ENCODE peak calls at places on chromosomes 13 and 19, in four cellular contexts. One of them, this sample, is unnamed.
A peak's percentile ranks its signal among the peaks of the same experiment; 100 is the strongest.

GRCh38 chr19:1470864-1471513 is 8.0 kb downstream of the C19orf25 start:
- DNase-seq in activated CD8-positive, alpha-beta memory T cell treated with anti-CD3 and anti-CD28 coated beads for 24 hours: no peak
- DNase-seq in erythroblast: no peak
- DNase-seq in stimulated activated CD4-positive, alpha-beta T cell treated with anti-CD3 and anti-CD28 coated beads, Interleukin-1b, Interleukin-23, amount 100 ng/mL, for 24 hours: no peak
- DNase-seq in this sample: no peak

GRCh38 chr19:48391100-48392005 is at the start of gene KDELR1:
- DNase-seq in erythroblast: peak; percentile 76
- DNase-seq in stimulated activated CD4-positive, alpha-beta T cell treated with anti-CD3 and anti-CD28 coated beads, Interleukin-1b, Interleukin-23, amount 100 ng/mL, for 24 hours: peak; percentile 47
- DNase-seq in activated CD8-positive, alpha-beta memory T cell treated with anti-CD3 and anti-CD28 coated beads for 24 hours: peak; percentile 93
- DNase-seq in this sample: peak; percentile 85

GRCh38 chr19:47446534-47447469 is 24.9 kb downstream of the SLC8A2 start:
- DNase-seq in activated CD8-positive, alpha-beta memory T cell treated with anti-CD3 and anti-CD28 coated beads for 24 hours: no peak
- DNase-seq in erythroblast: peak; percentile 65
- DNase-seq in stimulated activated CD4-positive, alpha-beta T cell treated with anti-CD3 and anti-CD28 coated beads, Interleukin-1b, Interleukin-23, amount 100 ng/mL, for 24 hours: no peak
- DNase-seq in this sample: peak; percentile 36

GRCh38 chr13:35514166-35514565 is 37.7 kb upstream of the MAB21L1 start:
- DNase-seq in activated CD8-positive, alpha-beta memory T cell treated with anti-CD3 and anti-CD28 coated beads for 24 hours: no peak
- DNase-seq in erythroblast: no peak
- DNase-seq in stimulated activated CD4-positive, alpha-beta T cell treated with anti-CD3 and anti-CD28 coated beads, Interleukin-1b, Interleukin-23, amount 100 ng/mL, for 24 hours: no peak
- DNase-seq in this sample: no peak

GRCh38 chr19:1514295-1514661 is 1.5 kb upstream of the ADAMTSL5 start:
- DNase-seq in erythroblast: no peak
- DNase-seq in stimulated activated CD4-positive, alpha-beta T cell treated with anti-CD3 and anti-CD28 coated beads, Interleukin-1b, Interleukin-23, amount 100 ng/mL, for 24 hours: no peak
- DNase-seq in activated CD8-positive, alpha-beta memory T cell treated with anti-CD3 and anti-CD28 coated beads for 24 hours: no peak
- DNase-seq in this sample: no peak

GRCh38 chr19:12834976-12835757 is 788 bp upstream of the RTBDN start:
- DNase-seq in erythroblast: peak; percentile 74
- DNase-seq in activated CD8-positive, alpha-beta memory T cell treated with anti-CD3 and anti-CD28 coated beads for 24 hours: peak; percentile 60
- DNase-seq in stimulated activated CD4-positive, alpha-beta T cell treated with anti-CD3 and anti-CD28 coated beads, Interleukin-1b, Interleukin-23, amount 100 ng/mL, for 24 hours: no peak
- DNase-seq in this sample: no peak

GRCh38 chr19:32798201-32798600 is 71.4 kb downstream of the SLC7A9 start:
- DNase-seq in activated CD8-positive, alpha-beta memory T cell treated with anti-CD3 and anti-CD28 coated beads for 24 hours: no peak
- DNase-seq in erythroblast: no peak
- DNase-seq in stimulated activated CD4-positive, alpha-beta T cell treated with anti-CD3 and anti-CD28 coated beads, Interleukin-1b, Interleukin-23, amount 100 ng/mL, for 24 hours: no peak
- DNase-seq in this sample: no peak

GRCh38 chr13:36870050-36870692 is 49.9 kb downstream of the SMAD9 start:
- DNase-seq in activated CD8-positive, alpha-beta memory T cell treated with anti-CD3 and anti-CD28 coated beads for 24 hours: no peak
- DNase-seq in stimulated activated CD4-positive, alpha-beta T cell treated with anti-CD3 and anti-CD28 coated beads, Interleukin-1b, Interleukin-23, amount 100 ng/mL, for 24 hours: no peak
- DNase-seq in erythroblast: no peak
- DNase-seq in this sample: no peak

GRCh38 chr19:5292843-5293606 is 47.6 kb downstream of the PTPRS start:
- DNase-seq in activated CD8-positive, alpha-beta memory T cell treated with anti-CD3 and anti-CD28 coated beads for 24 hours: peak; percentile 82
- DNase-seq in erythroblast: no peak
- DNase-seq in stimulated activated CD4-positive, alpha-beta T cell treated with anti-CD3 and anti-CD28 coated beads, Interleukin-1b, Interleukin-23, amount 100 ng/mL, for 24 hours: peak; percentile 34
- DNase-seq in this sample: peak; percentile 90

GRCh38 chr13:111282425-111282824 is 38.0 kb upstream of the TEX29 start:
- DNase-seq in stimulated activated CD4-positive, alpha-beta T cell treated with anti-CD3 and anti-CD28 coated beads, Interleukin-1b, Interleukin-23, amount 100 ng/mL, for 24 hours: no peak
- DNase-seq in activated CD8-positive, alpha-beta memory T cell treated with anti-CD3 and anti-CD28 coated beads for 24 hours: no peak
- DNase-seq in erythroblast: no peak
- DNase-seq in this sample: no peak

GRCh38 chr13:39586956-39587605 is 15.9 kb downstream of the LHFPL6 start:
- DNase-seq in activated CD8-positive, alpha-beta memory T cell treated with anti-CD3 and anti-CD28 coated beads for 24 hours: no peak
- DNase-seq in stimulated activated CD4-positive, alpha-beta T cell treated with anti-CD3 and anti-CD28 coated beads, Interleukin-1b, Interleukin-23, amount 100 ng/mL, for 24 hours: no peak
- DNase-seq in erythroblast: no peak
- DNase-seq in this sample: no peak

GRCh38 chr19:10965398-10965797 is 4.6 kb downstream of the SMARCA4 start:
- DNase-seq in stimulated activated CD4-positive, alpha-beta T cell treated with anti-CD3 and anti-CD28 coated beads, Interleukin-1b, Interleukin-23, amount 100 ng/mL, for 24 hours: no peak
- DNase-seq in activated CD8-positive, alpha-beta memory T cell treated with anti-CD3 and anti-CD28 coated beads for 24 hours: no peak
- DNase-seq in erythroblast: no peak
- DNase-seq in this sample: no peak

GRCh38 chr13:110799246-110800236 is 86.0 kb downstream of the ING1 start:
- DNase-seq in activated CD8-positive, alpha-beta memory T cell treated with anti-CD3 and anti-CD28 coated beads for 24 hours: no peak
- DNase-seq in stimulated activated CD4-positive, alpha-beta T cell treated with anti-CD3 and anti-CD28 coated beads, Interleukin-1b, Interleukin-23, amount 100 ng/mL, for 24 hours: no peak
- DNase-seq in erythroblast: no peak
- DNase-seq in this sample: no peak

GRCh38 chr13:34748078-34748477 is 194.0 kb upstream of the NBEA start:
- DNase-seq in activated CD8-positive, alpha-beta memory T cell treated with anti-CD3 and anti-CD28 coated beads for 24 hours: no peak
- DNase-seq in erythroblast: no peak
- DNase-seq in stimulated activated CD4-positive, alpha-beta T cell treated with anti-CD3 and anti-CD28 coated beads, Interleukin-1b, Interleukin-23, amount 100 ng/mL, for 24 hours: no peak
- DNase-seq in this sample: peak; percentile 14

GRCh38 chr19:6767081-6767356 is 216 bp downstream of the SH2D3A start:
- DNase-seq in erythroblast: no peak
- DNase-seq in activated CD8-positive, alpha-beta memory T cell treated with anti-CD3 and anti-CD28 coated beads for 24 hours: no peak
- DNase-seq in stimulated activated CD4-positive, alpha-beta T cell treated with anti-CD3 and anti-CD28 coated beads, Interleukin-1b, Interleukin-23, amount 100 ng/mL, for 24 hours: no peak
- DNase-seq in this sample: no peak

GRCh38 chr19:58409010-58409790 is 751 bp downstream of the ZNF584 start:
- DNase-seq in stimulated activated CD4-positive, alpha-beta T cell treated with anti-CD3 and anti-CD28 coated beads, Interleukin-1b, Interleukin-23, amount 100 ng/mL, for 24 hours: no peak
- DNase-seq in activated CD8-positive, alpha-beta memory T cell treated with anti-CD3 and anti-CD28 coated beads for 24 hours: peak; percentile 69
- DNase-seq in erythroblast: peak; percentile 53
- DNase-seq in this sample: peak; percentile 41

GRCh38 chr19:8595651-8596050 is 14.9 kb downstream of the ADAMTS10 start:
- DNase-seq in erythroblast: no peak
- DNase-seq in stimulated activated CD4-positive, alpha-beta T cell treated with anti-CD3 and anti-CD28 coated beads, Interleukin-1b, Interleukin-23, amount 100 ng/mL, for 24 hours: no peak
- DNase-seq in activated CD8-positive, alpha-beta memory T cell treated with anti-CD3 and anti-CD28 coated beads for 24 hours: no peak
- DNase-seq in this sample: no peak

GRCh38 chr13:110407531-110407930 is 100.4 kb downstream of the COL4A2 start:
- DNase-seq in stimulated activated CD4-positive, alpha-beta T cell treated with anti-CD3 and anti-CD28 coated beads, Interleukin-1b, Interleukin-23, amount 100 ng/mL, for 24 hours: no peak
- DNase-seq in erythroblast: no peak
- DNase-seq in activated CD8-positive, alpha-beta memory T cell treated with anti-CD3 and anti-CD28 coated beads for 24 hours: no peak
- DNase-seq in this sample: no peak

GRCh38 chr13:109243311-109243951 is 543.0 kb downstream of the IRS2 start:
- DNase-seq in activated CD8-positive, alpha-beta memory T cell treated with anti-CD3 and anti-CD28 coated beads for 24 hours: no peak
- DNase-seq in erythroblast: no peak
- DNase-seq in stimulated activated CD4-positive, alpha-beta T cell treated with anti-CD3 and anti-CD28 coated beads, Interleukin-1b, Interleukin-23, amount 100 ng/mL, for 24 hours: no peak
- DNase-seq in this sample: peak; percentile 66

GRCh38 chr13:42804244-42804868 is 23.0 kb downstream of the FAM216B start:
- DNase-seq in erythroblast: no peak
- DNase-seq in activated CD8-positive, alpha-beta memory T cell treated with anti-CD3 and anti-CD28 coated beads for 24 hours: no peak
- DNase-seq in stimulated activated CD4-positive, alpha-beta T cell treated with anti-CD3 and anti-CD28 coated beads, Interleukin-1b, Interleukin-23, amount 100 ng/mL, for 24 hours: no peak
- DNase-seq in this sample: peak; percentile 73

GRCh38 chr13:21733475-21734311 is 62.8 kb downstream of the FGF9 start:
- DNase-seq in erythroblast: no peak
- DNase-seq in stimulated activated CD4-positive, alpha-beta T cell treated with anti-CD3 and anti-CD28 coated beads, Interleukin-1b, Interleukin-23, amount 100 ng/mL, for 24 hours: no peak
- DNase-seq in activated CD8-positive, alpha-beta memory T cell treated with anti-CD3 and anti-CD28 coated beads for 24 hours: no peak
- DNase-seq in this sample: no peak

GRCh38 chr13:101397742-101398141 is 18.6 kb downstream of the NALCN start:
- DNase-seq in erythroblast: no peak
- DNase-seq in stimulated activated CD4-positive, alpha-beta T cell treated with anti-CD3 and anti-CD28 coated beads, Interleukin-1b, Interleukin-23, amount 100 ng/mL, for 24 hours: no peak
- DNase-seq in activated CD8-positive, alpha-beta memory T cell treated with anti-CD3 and anti-CD28 coated beads for 24 hours: no peak
- DNase-seq in this sample: no peak

GRCh38 chr13:95420501-95420900 is 119.2 kb upstream of the ABCC4 start:
- DNase-seq in stimulated activated CD4-positive, alpha-beta T cell treated with anti-CD3 and anti-CD28 coated beads, Interleukin-1b, Interleukin-23, amount 100 ng/mL, for 24 hours: no peak
- DNase-seq in activated CD8-positive, alpha-beta memory T cell treated with anti-CD3 and anti-CD28 coated beads for 24 hours: no peak
- DNase-seq in erythroblast: no peak
- DNase-seq in this sample: peak; percentile 38

GRCh38 chr13:81577601-81578000 is 1236.7 kb upstream of the SPRY2 start:
- DNase-seq in activated CD8-positive, alpha-beta memory T cell treated with anti-CD3 and anti-CD28 coated beads for 24 hours: no peak
- DNase-seq in stimulated activated CD4-positive, alpha-beta T cell treated with anti-CD3 and anti-CD28 coated beads, Interleukin-1b, Interleukin-23, amount 100 ng/mL, for 24 hours: no peak
- DNase-seq in erythroblast: no peak
- DNase-seq in this sample: peak; percentile 78

GRCh38 chr13:51862965-51863364 is 1.2 kb downstream of the CCDC70 start:
- DNase-seq in stimulated activated CD4-positive, alpha-beta T cell treated with anti-CD3 and anti-CD28 coated beads, Interleukin-1b, Interleukin-23, amount 100 ng/mL, for 24 hours: no peak
- DNase-seq in activated CD8-positive, alpha-beta memory T cell treated with anti-CD3 and anti-CD28 coated beads for 24 hours: no peak
- DNase-seq in erythroblast: no peak
- DNase-seq in this sample: no peak

GRCh38 chr13:73146705-73147104 is 87.9 kb downstream of the KLF5 start:
- DNase-seq in activated CD8-positive, alpha-beta memory T cell treated with anti-CD3 and anti-CD28 coated beads for 24 hours: no peak
- DNase-seq in stimulated activated CD4-positive, alpha-beta T cell treated with anti-CD3 and anti-CD28 coated beads, Interleukin-1b, Interleukin-23, amount 100 ng/mL, for 24 hours: no peak
- DNase-seq in erythroblast: no peak
- DNase-seq in this sample: no peak

GRCh38 chr19:11381535-11382369 is 2.4 kb downstream of the EPOR start:
- DNase-seq in stimulated activated CD4-positive, alpha-beta T cell treated with anti-CD3 and anti-CD28 coated beads, Interleukin-1b, Interleukin-23, amount 100 ng/mL, for 24 hours: no peak
- DNase-seq in activated CD8-positive, alpha-beta memory T cell treated with anti-CD3 and anti-CD28 coated beads for 24 hours: no peak
- DNase-seq in erythroblast: peak; percentile 90
- DNase-seq in this sample: peak; percentile 44

GRCh38 chr13:38781539-38781938 is 94.7 kb downstream of the FREM2 start:
- DNase-seq in erythroblast: no peak
- DNase-seq in activated CD8-positive, alpha-beta memory T cell treated with anti-CD3 and anti-CD28 coated beads for 24 hours: no peak
- DNase-seq in stimulated activated CD4-positive, alpha-beta T cell treated with anti-CD3 and anti-CD28 coated beads, Interleukin-1b, Interleukin-23, amount 100 ng/mL, for 24 hours: no peak
- DNase-seq in this sample: no peak

GRCh38 chr13:96053003-96053703 is at the start of gene UGGT2:
- DNase-seq in stimulated activated CD4-positive, alpha-beta T cell treated with anti-CD3 and anti-CD28 coated beads, Interleukin-1b, Interleukin-23, amount 100 ng/mL, for 24 hours: no peak
- DNase-seq in erythroblast: peak; percentile 91
- DNase-seq in activated CD8-positive, alpha-beta memory T cell treated with anti-CD3 and anti-CD28 coated beads for 24 hours: no peak
- DNase-seq in this sample: peak; percentile 97

GRCh38 chr13:110444226-110444653 is 117.3 kb downstream of the RAB20 start:
- DNase-seq in activated CD8-positive, alpha-beta memory T cell treated with anti-CD3 and anti-CD28 coated beads for 24 hours: no peak
- DNase-seq in erythroblast: no peak
- DNase-seq in stimulated activated CD4-positive, alpha-beta T cell treated with anti-CD3 and anti-CD28 coated beads, Interleukin-1b, Interleukin-23, amount 100 ng/mL, for 24 hours: no peak
- DNase-seq in this sample: peak; percentile 49

GRCh38 chr13:74203576-74203975 is 69.4 kb upstream of the KLF12 start:
- DNase-seq in erythroblast: no peak
- DNase-seq in activated CD8-positive, alpha-beta memory T cell treated with anti-CD3 and anti-CD28 coated beads for 24 hours: no peak
- DNase-seq in stimulated activated CD4-positive, alpha-beta T cell treated with anti-CD3 and anti-CD28 coated beads, Interleukin-1b, Interleukin-23, amount 100 ng/mL, for 24 hours: no peak
- DNase-seq in this sample: no peak

GRCh38 chr13:41601718-41602445 is 144.5 kb downstream of the RGCC start:
- DNase-seq in erythroblast: no peak
- DNase-seq in activated CD8-positive, alpha-beta memory T cell treated with anti-CD3 and anti-CD28 coated beads for 24 hours: no peak
- DNase-seq in stimulated activated CD4-positive, alpha-beta T cell treated with anti-CD3 and anti-CD28 coated beads, Interleukin-1b, Interleukin-23, amount 100 ng/mL, for 24 hours: no peak
- DNase-seq in this sample: no peak

GRCh38 chr13:25688524-25688923 is 316.8 kb downstream of the ATP8A2 start:
- DNase-seq in stimulated activated CD4-positive, alpha-beta T cell treated with anti-CD3 and anti-CD28 coated beads, Interleukin-1b, Interleukin-23, amount 100 ng/mL, for 24 hours: no peak
- DNase-seq in activated CD8-positive, alpha-beta memory T cell treated with anti-CD3 and anti-CD28 coated beads for 24 hours: no peak
- DNase-seq in erythroblast: no peak
- DNase-seq in this sample: no peak

GRCh38 chr13:27280841-27281240 is 10.2 kb downstream of the RASL11A start:
- DNase-seq in stimulated activated CD4-positive, alpha-beta T cell treated with anti-CD3 and anti-CD28 coated beads, Interleukin-1b, Interleukin-23, amount 100 ng/mL, for 24 hours: no peak
- DNase-seq in erythroblast: no peak
- DNase-seq in activated CD8-positive, alpha-beta memory T cell treated with anti-CD3 and anti-CD28 coated beads for 24 hours: no peak
- DNase-seq in this sample: no peak

This sample was measured in OCI-M1.